ENCODE peak calls at places on chromosomes 2 and 18, in eight cellular contexts. F is activated effector memory CD4-positive, alpha-beta T cell treated with anti-CD3 and anti-CD28 coated beads, Interleukin-2, amount 50 U/mL, for 16 hours; R is ELR; I is head of caudate nucleus; O is anterior cingulate cortex; T is activated CD4-positive, alpha-beta T cell treated with anti-CD3 and anti-CD28 coated beads, Interleukin-2, amount 50 U/mL, for 24 hours; M is renal cortical epithelial cell; L is GM23248. W is an unnamed sample.

GRCh38 chr18:54848121-54848520 is 19.8 kb downstream of the RAB27B start:
- DNase-seq in R (no peak), L (no peak), T (no peak), I (no peak), F (no peak), M (no peak), O (no peak), W (no peak)

GRCh38 chr2:204486855-204487254 is 58.4 kb upstream of the PARD3B start:
- DNase-seq in R (peak), O (no peak), L (peak), F (no peak), I (no peak), T (no peak), M (no peak), W (no peak)

GRCh38 chr18:29501952-29502351 is 1325.0 kb upstream of the CDH2 start:
- DNase-seq in O (no peak), F (no peak), T (no peak), L (peak), I (no peak), M (peak), R (peak), W (no peak)

GRCh38 chr2:25421746-25422431 is 80.2 kb upstream of the DNMT3A start:
- DNase-seq in O (no peak), F (no peak), R (no peak), T (no peak), I (no peak), M (no peak), L (no peak), W (no peak)

GRCh38 chr2:226079186-226079585 is 679.7 kb downstream of the NYAP2 start:
- DNase-seq in T (no peak), F (no peak), I (no peak), L (peak), R (peak), M (no peak), O (no peak), W (no peak)

GRCh38 chr2:10647451-10647850 is 42.3 kb downstream of the NOL10 start:
- DNase-seq in I (no peak), R (no peak), O (no peak), T (no peak), L (no peak), F (no peak), M (no peak), W (no peak)

GRCh38 chr2:41935806-41936205 is 112.0 kb upstream of the PKDCC start:
- DNase-seq in T (no peak), I (no peak), F (no peak), R (no peak), O (no peak), L (no peak), M (peak), W (no peak)

GRCh38 chr2:188369365-188369764 is 77.7 kb downstream of the GULP1 start:
- DNase-seq in L (peak), F (no peak), O (no peak), R (peak), T (no peak), I (peak), M (peak), W (no peak)

GRCh38 chr2:233247116-233247515 is 4.4 kb upstream of the ATG16L1 start:
- DNase-seq in F (no peak), L (no peak), M (no peak), I (no peak), T (no peak), R (no peak), O (no peak), W (no peak)

GRCh38 chr18:79914614-79915160 is 36.8 kb downstream of the SLC66A2 start:
- DNase-seq in O (no peak), T (no peak), R (no peak), L (no peak), I (no peak), M (no peak), F (peak), W (peak)

GRCh38 chr18:28905509-28905908 is 728.6 kb upstream of the CDH2 start:
- DNase-seq in L (peak), I (no peak), O (no peak), R (peak), F (no peak), T (no peak), M (peak), W (no peak)

GRCh38 chr2:102460467-102460866 is 12.6 kb upstream of the SLC9A4 start:
- DNase-seq in L (no peak), M (no peak), F (no peak), T (no peak), O (no peak), R (no peak), I (no peak), W (no peak)

GRCh38 chr2:226114436-226114835 is 685.2 kb downstream of the IRS1 start:
- DNase-seq in L (no peak), T (no peak), M (no peak), F (no peak), R (peak), I (no peak), O (no peak), W (no peak)

GRCh38 chr2:167331636-167332232 is 443.5 kb downstream of the XIRP2 start:
- DNase-seq in L (peak), M (no peak), R (peak), O (no peak), F (no peak), I (no peak), T (no peak), W (no peak)

GRCh38 chr2:209638346-209638745 is 133.3 kb upstream of the UNC80 start:
- DNase-seq in I (no peak), L (peak), F (no peak), O (no peak), T (no peak), M (peak), R (peak), W (no peak)

GRCh38 chr18:10088734-10089133 is 174.9 kb downstream of the VAPA start:
- DNase-seq in R (no peak), T (no peak), I (no peak), M (no peak), O (no peak), L (no peak), F (no peak), W (no peak)

GRCh38 chr2:108324531-108325256 is 36.0 kb downstream of the SULT1C2 start:
- DNase-seq in F (no peak), T (no peak), I (no peak), L (peak), R (peak), O (no peak), M (peak), W (no peak)

GRCh38 chr18:79695856-79696850 is 16.6 kb downstream of the CTDP1 start:
- DNase-seq in F (no peak), I (no peak), L (no peak), T (no peak), O (no peak), R (no peak), M (no peak), W (no peak)

GRCh38 chr2:172845008-172845670 is 109.5 kb downstream of the RAPGEF4 start:
- DNase-seq in M (no peak), R (no peak), F (no peak), O (no peak), I (no peak), L (no peak), T (no peak), W (no peak)

GRCh38 chr2:240060977-240061591 is 7.8 kb upstream of the OR6B3 start:
- DNase-seq in M (peak), L (peak), F (no peak), I (peak), T (no peak), R (peak), O (no peak), W (no peak)

GRCh38 chr2:12261993-12262680 is 454.6 kb upstream of the TRIB2 start:
- DNase-seq in R (peak), O (no peak), L (peak), M (no peak), T (no peak), I (no peak), F (no peak), W (no peak)

GRCh38 chr2:172148246-172148645 is 45.5 kb upstream of the DLX2 start:
- DNase-seq in R (peak), M (peak), O (no peak), T (no peak), L (peak), I (no peak), F (no peak), W (no peak)

GRCh38 chr18:2878656-2879330 is 32.0 kb downstream of the EMILIN2 start:
- DNase-seq in L (no peak), T (no peak), O (no peak), I (no peak), R (no peak), F (peak), M (no peak), W (no peak)

GRCh38 chr2:42754021-42754775 is 9.7 kb downstream of the OXER1 start:
- DNase-seq in F (no peak), O (peak), M (no peak), L (peak), T (no peak), R (no peak), I (peak), W (no peak)

GRCh38 chr2:98828369-98828744 is 97.4 kb upstream of the MGAT4A start:
- DNase-seq in T (no peak), M (no peak), L (no peak), O (no peak), F (no peak), R (no peak), I (no peak), W (no peak)

GRCh38 chr2:168639024-168639423 is 163.4 kb upstream of the NOSTRIN start:
- DNase-seq in O (no peak), L (no peak), I (no peak), T (no peak), M (peak), R (no peak), F (no peak), W (no peak)

GRCh38 chr18:5021558-5021957 is 175.5 kb downstream of the AKAIN1 start:
- DNase-seq in O (no peak), R (no peak), L (no peak), F (no peak), I (no peak), T (no peak), M (no peak), W (no peak)

GRCh38 chr2:42214669-42215068 is 45.5 kb downstream of the EML4 start:
- DNase-seq in R (no peak), L (peak), M (peak), F (no peak), T (no peak), O (no peak), I (no peak), W (no peak)

GRCh38 chr2:182456784-182457183 is 29.9 kb upstream of the PDE1A start:
- DNase-seq in L (peak), F (no peak), T (no peak), M (peak), O (no peak), I (no peak), R (no peak), W (no peak)